ENCODE peak calls at places on chromosomes 1 and 21, in six cellular contexts. One of them, this sample, is unnamed.

GRCh38 chr21:29104239-29104708 is 26.2 kb upstream of the MAP3K7CL start:
- DNase-seq in cardiac muscle cell: no peak
- DNase-seq in AG04450: no peak
- DNase-seq in stomach: no peak
- DNase-seq in Panc1: no peak
- DNase-seq in uterus: no peak
- DNase-seq in this sample: no peak

GRCh38 chr1:113073457-113073950 is 506 bp downstream of the LRIG2 start:
- DNase-seq in uterus: no peak
- DNase-seq in AG04450: peak; percentile 15
- DNase-seq in stomach: peak; percentile 52
- DNase-seq in cardiac muscle cell: peak; percentile 62
- DNase-seq in Panc1: no peak
- DNase-seq in this sample: no peak

GRCh38 chr21:33968082-33968997 is 52.7 kb upstream of the ATP5PO start:
- DNase-seq in stomach: no peak
- DNase-seq in uterus: no peak
- DNase-seq in Panc1: no peak
- DNase-seq in AG04450: no peak
- DNase-seq in cardiac muscle cell: peak; percentile 63
- DNase-seq in this sample: no peak

GRCh38 chr1:228445867-228446584 is 29.4 kb upstream of the TRIM17 start:
- DNase-seq in Panc1: no peak
- DNase-seq in AG04450: no peak
- DNase-seq in cardiac muscle cell: peak; percentile 82
- DNase-seq in uterus: no peak
- DNase-seq in stomach: no peak
- DNase-seq in this sample: no peak

GRCh38 chr1:232805269-232806070 is at the start of gene MAP10:
- DNase-seq in uterus: peak; percentile 71
- DNase-seq in cardiac muscle cell: peak; percentile 85
- DNase-seq in AG04450: peak; percentile 42
- DNase-seq in stomach: peak; percentile 66
- DNase-seq in Panc1: peak; percentile 24
- DNase-seq in this sample: peak; percentile 53

GRCh38 chr1:111778541-111779051 is 22.9 kb downstream of the DDX20 start:
- DNase-seq in AG04450: no peak
- DNase-seq in Panc1: no peak
- DNase-seq in cardiac muscle cell: peak; percentile 54
- DNase-seq in uterus: no peak
- DNase-seq in stomach: no peak
- DNase-seq in this sample: no peak

GRCh38 chr1:32889731-32890278 is 3.5 kb downstream of the HPCA start:
- DNase-seq in stomach: no peak
- DNase-seq in uterus: no peak
- DNase-seq in AG04450: no peak
- DNase-seq in Panc1: no peak
- DNase-seq in cardiac muscle cell: no peak
- DNase-seq in this sample: no peak

GRCh38 chr1:14602131-14602530 is 3.6 kb downstream of the KAZN start:
- DNase-seq in Panc1: no peak
- DNase-seq in stomach: peak; percentile 30
- DNase-seq in uterus: peak; percentile 48
- DNase-seq in AG04450: no peak
- DNase-seq in cardiac muscle cell: peak; percentile 70
- DNase-seq in this sample: peak; percentile 37

GRCh38 chr1:116572079-116572478 is 1.3 kb upstream of the CD58 start:
- DNase-seq in Panc1: no peak
- DNase-seq in cardiac muscle cell: no peak
- DNase-seq in AG04450: no peak
- DNase-seq in stomach: no peak
- DNase-seq in uterus: no peak
- DNase-seq in this sample: no peak

GRCh38 chr1:202086579-202087350 is 36.0 kb upstream of the GPR37L1 start:
- DNase-seq in cardiac muscle cell: no peak
- DNase-seq in AG04450: no peak
- DNase-seq in stomach: peak; percentile 44
- DNase-seq in Panc1: no peak
- DNase-seq in uterus: no peak
- DNase-seq in this sample: peak; percentile 12

GRCh38 chr1:22291926-22292788 is 149.3 kb upstream of the WNT4 start:
- DNase-seq in Panc1: no peak
- DNase-seq in uterus: no peak
- DNase-seq in AG04450: no peak
- DNase-seq in stomach: peak; percentile 24
- DNase-seq in cardiac muscle cell: no peak
- DNase-seq in this sample: no peak

GRCh38 chr21:26491663-26492062 is 81.4 kb downstream of the CYYR1 start:
- DNase-seq in stomach: no peak
- DNase-seq in uterus: no peak
- DNase-seq in Panc1: no peak
- DNase-seq in cardiac muscle cell: no peak
- DNase-seq in AG04450: no peak
- DNase-seq in this sample: no peak

GRCh38 chr1:171126504-171126903 is 35.8 kb downstream of the FMO3 start:
- DNase-seq in AG04450: no peak
- DNase-seq in uterus: peak; percentile 55
- DNase-seq in stomach: peak; percentile 76
- DNase-seq in cardiac muscle cell: peak; percentile 19
- DNase-seq in Panc1: no peak
- DNase-seq in this sample: no peak

GRCh38 chr1:39144943-39145650 is 59.4 kb upstream of the MACF1 start:
- DNase-seq in Panc1: no peak
- DNase-seq in stomach: no peak
- DNase-seq in uterus: no peak
- DNase-seq in cardiac muscle cell: no peak
- DNase-seq in AG04450: no peak
- DNase-seq in this sample: no peak

GRCh38 chr21:42337830-42338729 is 12.7 kb downstream of the TFF2 start:
- DNase-seq in Panc1: peak; percentile 15
- DNase-seq in stomach: peak; percentile 90
- DNase-seq in AG04450: no peak
- DNase-seq in cardiac muscle cell: peak; percentile 68
- DNase-seq in uterus: peak; percentile 24
- DNase-seq in this sample: peak; percentile 71

GRCh38 chr1:226884966-226885820 is 14.8 kb downstream of the PSEN2 start:
- DNase-seq in uterus: no peak
- DNase-seq in cardiac muscle cell: no peak
- DNase-seq in AG04450: no peak
- DNase-seq in stomach: no peak
- DNase-seq in Panc1: no peak
- DNase-seq in this sample: no peak

GRCh38 chr1:97069312-97069711 is 347.7 kb downstream of the PTBP2 start:
- DNase-seq in stomach: no peak
- DNase-seq in cardiac muscle cell: no peak
- DNase-seq in Panc1: no peak
- DNase-seq in AG04450: no peak
- DNase-seq in uterus: no peak
- DNase-seq in this sample: no peak

GRCh38 chr1:168321945-168322344 is 41.3 kb downstream of the TBX19 start:
- DNase-seq in Panc1: no peak
- DNase-seq in uterus: no peak
- DNase-seq in AG04450: no peak
- DNase-seq in stomach: no peak
- DNase-seq in cardiac muscle cell: peak; percentile 61
- DNase-seq in this sample: no peak

GRCh38 chr1:47558601-47559593 is 121.1 kb downstream of the FOXD2 start:
- DNase-seq in cardiac muscle cell: no peak
- DNase-seq in uterus: no peak
- DNase-seq in Panc1: no peak
- DNase-seq in AG04450: no peak
- DNase-seq in stomach: peak; percentile 87
- DNase-seq in this sample: no peak

GRCh38 chr1:41532206-41532975 is 47.9 kb upstream of the EDN2 start:
- DNase-seq in stomach: no peak
- DNase-seq in Panc1: no peak
- DNase-seq in uterus: no peak
- DNase-seq in AG04450: no peak
- DNase-seq in cardiac muscle cell: no peak
- DNase-seq in this sample: peak; percentile 14

GRCh38 chr21:31162827-31163226 is 124.6 kb upstream of the KRTAP19-8 start:
- DNase-seq in uterus: no peak
- DNase-seq in AG04450: no peak
- DNase-seq in cardiac muscle cell: peak; percentile 31
- DNase-seq in Panc1: no peak
- DNase-seq in stomach: no peak
- DNase-seq in this sample: no peak

GRCh38 chr1:68013351-68013750 is 37.1 kb downstream of the DIRAS3 start:
- DNase-seq in AG04450: no peak
- DNase-seq in cardiac muscle cell: no peak
- DNase-seq in uterus: no peak
- DNase-seq in Panc1: no peak
- DNase-seq in stomach: no peak
- DNase-seq in this sample: no peak

GRCh38 chr1:68015369-68015768 is 35.1 kb downstream of the DIRAS3 start:
- DNase-seq in AG04450: no peak
- DNase-seq in uterus: no peak
- DNase-seq in stomach: no peak
- DNase-seq in Panc1: no peak
- DNase-seq in cardiac muscle cell: no peak
- DNase-seq in this sample: no peak

GRCh38 chr1:68010543-68010942 is 39.9 kb downstream of the DIRAS3 start:
- DNase-seq in AG04450: no peak
- DNase-seq in uterus: no peak
- DNase-seq in cardiac muscle cell: peak; percentile 14
- DNase-seq in stomach: no peak
- DNase-seq in Panc1: no peak
- DNase-seq in this sample: no peak

GRCh38 chr1:68011786-68012375 is 38.5 kb downstream of the DIRAS3 start:
- DNase-seq in uterus: no peak
- DNase-seq in AG04450: no peak
- DNase-seq in Panc1: no peak
- DNase-seq in stomach: no peak
- DNase-seq in cardiac muscle cell: peak; percentile 8
- DNase-seq in this sample: no peak

DNA sequence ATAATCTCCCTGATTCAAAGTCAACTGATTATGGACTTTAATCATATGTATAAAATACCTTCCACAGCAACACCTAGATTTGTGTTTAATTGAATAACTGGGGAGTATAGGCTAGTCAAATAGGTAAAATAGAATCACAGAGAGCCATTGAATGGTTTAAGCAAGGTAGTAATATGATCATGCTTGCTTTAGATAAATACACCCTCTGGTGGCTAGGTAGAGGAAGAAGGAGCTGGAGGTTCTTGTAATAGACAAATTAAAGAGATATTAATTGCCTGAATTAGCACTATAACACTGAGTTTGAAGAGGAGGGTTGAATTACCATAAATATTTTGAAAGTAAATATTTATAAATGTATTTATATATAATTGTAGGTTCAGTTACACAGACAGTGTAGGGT is 40.3 kb downstream of the DIRAS3 start:
- DNase-seq in Panc1: no peak
- DNase-seq in uterus: no peak
- DNase-seq in cardiac muscle cell: peak; percentile 60
- DNase-seq in stomach: no peak
- DNase-seq in AG04450: no peak
- DNase-seq in this sample: no peak
- TF ChIP-seq CTCF in Panc1: peak; percentile 24
- TF ChIP-seq CTCF in uterus: peak; percentile 20
- TF ChIP-seq CTCF in cardiac muscle cell: peak; percentile 59
- TF ChIP-seq CTCF in stomach: peak; percentile 27
- TF ChIP-seq CTCF in AG04450: peak; percentile 65
- TF ChIP-seq CTCF in this sample: no peak

GRCh38 chr1:53111693-53112092 is 30.7 kb downstream of the SLC1A7 start:
- DNase-seq in Panc1: no peak
- DNase-seq in uterus: no peak
- DNase-seq in cardiac muscle cell: no peak
- DNase-seq in stomach: no peak
- DNase-seq in AG04450: no peak
- DNase-seq in this sample: no peak

GRCh38 chr1:53114090-53114489 is 28.3 kb downstream of the SLC1A7 start:
- DNase-seq in Panc1: no peak
- DNase-seq in stomach: no peak
- DNase-seq in AG04450: no peak
- DNase-seq in cardiac muscle cell: no peak
- DNase-seq in uterus: no peak
- DNase-seq in this sample: no peak

GRCh38 chr1:53111073-53111556 is 31.3 kb downstream of the SLC1A7 start:
- DNase-seq in Panc1: no peak
- DNase-seq in uterus: no peak
- DNase-seq in cardiac muscle cell: peak; percentile 46
- DNase-seq in stomach: peak; percentile 51
- DNase-seq in AG04450: no peak
- DNase-seq in this sample: no peak

GRCh38 chr1:53112861-53113260 is 29.6 kb downstream of the SLC1A7 start:
- DNase-seq in AG04450: no peak
- DNase-seq in stomach: no peak
- DNase-seq in uterus: no peak
- DNase-seq in Panc1: no peak
- DNase-seq in cardiac muscle cell: no peak
- DNase-seq in this sample: no peak

GRCh38 chr1:53112271-53112774 is 30.1 kb downstream of the SLC1A7 start:
- DNase-seq in cardiac muscle cell: peak; percentile 87
- DNase-seq in Panc1: no peak
- DNase-seq in uterus: no peak
- DNase-seq in stomach: no peak
- DNase-seq in AG04450: peak; percentile 62
- DNase-seq in this sample: no peak
- H3K27ac ChIP-seq in cardiac muscle cell: no peak overlapping the region
- H3K27ac ChIP-seq in Panc1: peak overlapping the region; percentile 49
- H3K27ac ChIP-seq in uterus: no peak overlapping the region
- H3K27ac ChIP-seq in stomach: no peak overlapping the region
- H3K27ac ChIP-seq in AG04450: peak overlapping the region; percentile 73
- H3K27ac ChIP-seq in this sample: no peak overlapping the region

GRCh38 chr21:36076878-36077658 is 7.2 kb downstream of the CBR1 start:
- DNase-seq in AG04450: no peak
- DNase-seq in cardiac muscle cell: no peak
- DNase-seq in stomach: peak; percentile 56
- DNase-seq in uterus: no peak
- DNase-seq in Panc1: no peak
- DNase-seq in this sample: no peak
- H3K4me3 ChIP-seq in AG04450: no peak overlapping the region
- H3K4me3 ChIP-seq in cardiac muscle cell: no peak overlapping the region
- H3K4me3 ChIP-seq in stomach: no peak overlapping the region
- H3K4me3 ChIP-seq in uterus: no peak overlapping the region
- H3K4me3 ChIP-seq in Panc1: no peak overlapping the region
- H3K4me3 ChIP-seq in this sample: no peak overlapping the region

GRCh38 chr1:223708651-223709268 is 3.6 kb upstream of the CAPN2 start:
- DNase-seq in AG04450: no peak
- DNase-seq in cardiac muscle cell: no peak
- DNase-seq in uterus: no peak
- DNase-seq in stomach: no peak
- DNase-seq in Panc1: no peak
- DNase-seq in this sample: no peak

GRCh38 chr1:223710179-223711133 is 1.9 kb upstream of the CAPN2 start:
- DNase-seq in cardiac muscle cell: no peak
- DNase-seq in uterus: no peak
- DNase-seq in AG04450: no peak
- DNase-seq in stomach: no peak
- DNase-seq in Panc1: no peak
- DNase-seq in this sample: no peak

GRCh38 chr1:223708001-223708359 is 4.4 kb upstream of the CAPN2 start:
- DNase-seq in AG04450: no peak
- DNase-seq in uterus: no peak
- DNase-seq in cardiac muscle cell: no peak
- DNase-seq in stomach: peak; percentile 77
- DNase-seq in Panc1: no peak
- DNase-seq in this sample: no peak

GRCh38 chr1:223711173-223711572 is 1.2 kb upstream of the CAPN2 start:
- DNase-seq in stomach: peak; percentile 60
- DNase-seq in cardiac muscle cell: peak; percentile 53
- DNase-seq in Panc1: no peak
- DNase-seq in uterus: no peak
- DNase-seq in AG04450: no peak
- DNase-seq in this sample: peak; percentile 49

GRCh38 chr1:223709598-223709997 is 2.7 kb upstream of the CAPN2 start:
- DNase-seq in AG04450: no peak
- DNase-seq in cardiac muscle cell: peak; percentile 62
- DNase-seq in stomach: no peak
- DNase-seq in uterus: no peak
- DNase-seq in Panc1: no peak
- DNase-seq in this sample: no peak
- TF ChIP-seq CTCF in AG04450: peak; percentile 74
- TF ChIP-seq CTCF in cardiac muscle cell: peak; percentile 56
- TF ChIP-seq CTCF in stomach: no peak
- TF ChIP-seq CTCF in uterus: no peak
- TF ChIP-seq CTCF in Panc1: peak; percentile 66
- TF ChIP-seq CTCF in this sample: no peak

This sample was measured in dorsolateral prefrontal cortex.